ENCODE peak calls at places on chromosomes 7 and 10, in five cellular contexts. X is uterus, O is cardiac muscle cell, I is RWPE2, M is endothelial cell of umbilical vein. Q is an unnamed sample. For H3K36me3, the result is how much of the 10 kb centered on the place peaks cover.

GRCh38 chr7:130894146-130895005 is 160.4 kb upstream of the KLF14 start:
- DNase-seq in X (peak), O (no peak), I (peak), M (peak), Q (no peak)

GRCh38 chr10:93580824-93581223 is 14.4 kb downstream of the FFAR4 start:
- DNase-seq in X (no peak), O (no peak), I (no peak), M (no peak), Q (peak)

GRCh38 chr10:92965314-92965713 is 95.3 kb upstream of the CYP26C1 start:
- DNase-seq in X (no peak), O (peak), I (no peak), M (peak), Q (no peak)

GRCh38 chr10:124356706-124357582 is 61.8 kb downstream of the OAT start:
- DNase-seq in X (no peak), O (no peak), I (peak), M (no peak), Q (no peak)

GRCh38 chr7:100685049-100685605 is 8.9 kb downstream of the GIGYF1 start:
- DNase-seq in X (no peak), O (no peak), I (no peak), M (no peak), Q (no peak)

GRCh38 chr10:21502371-21502765 is 23.1 kb downstream of the SKIDA1 start:
- DNase-seq in X (no peak), O (no peak), I (no peak), M (no peak), Q (no peak)

GRCh38 chr10:104080762-104081161 is 4.9 kb downstream of the COL17A1 start:
- DNase-seq in X (no peak), O (peak), I (no peak), M (peak), Q (no peak)

GRCh38 chr7:80449841-80450240 is 62.0 kb downstream of the GNAT3 start:
- DNase-seq in X (no peak), O (no peak), I (no peak), M (no peak), Q (no peak)

GRCh38 chr10:119502618-119503155 is 39.8 kb downstream of the RGS10 start:
- DNase-seq in X (no peak), O (no peak), I (no peak), M (no peak), Q (no peak)

GRCh38 chr7:127654404-127655392 is 2.7 kb downstream of the SND1 start:
- DNase-seq in X (no peak), O (no peak), I (no peak), M (no peak), Q (no peak)

GRCh38 chr10:100553929-100554328 is 18.2 kb downstream of the HIF1AN start:
- DNase-seq in X (no peak), O (no peak), I (no peak), M (no peak), Q (no peak)

GRCh38 chr10:49610735-49611165 is 640 bp downstream of the SLC18A3 start:
- DNase-seq in X (no peak), O (peak), I (peak), M (no peak), Q (no peak)

GRCh38 chr7:35537067-35538023 is 157.6 kb downstream of the HERPUD2 start:
- DNase-seq in X (peak), O (peak), I (no peak), M (peak), Q (peak)

GRCh38 chr10:46516660-46517416 is 39.6 kb downstream of the GPRIN2 start:
- DNase-seq in X (peak), O (no peak), I (peak), M (peak), Q (peak)

GRCh38 chr7:134605978-134606923 is 40.4 kb upstream of the BPGM start:
- DNase-seq in X (peak), O (peak), I (no peak), M (peak), Q (peak)

GRCh38 chr7:114842551-114843065 is 79.3 kb upstream of the MDFIC start:
- DNase-seq in X (no peak), O (no peak), I (no peak), M (no peak), Q (no peak)

GRCh38 chr7:90244909-90245841 is at the start of gene CFAP69:
- DNase-seq in X (peak), O (peak), I (peak), M (peak), Q (peak)

GRCh38 chr7:140230517-140230861 is 53.7 kb upstream of the KDM7A start:
- DNase-seq in X (no peak), O (no peak), I (no peak), M (no peak), Q (no peak)

GRCh38 chr10:49844775-49845561 is 82.8 kb upstream of the OGDHL start:
- DNase-seq in X (no peak), O (no peak), I (no peak), M (peak), Q (no peak)

GRCh38 chr10:99457808-99458207 is 27.4 kb upstream of the GOT1 start:
- DNase-seq in X (no peak), O (no peak), I (no peak), M (no peak), Q (peak)

GRCh38 chr10:97515260-97515978 is 16.7 kb downstream of the UBTD1 start:
- DNase-seq in X (no peak), O (no peak), I (no peak), M (no peak), Q (no peak)

GRCh38 chr10:98067165-98067564 is 36.7 kb upstream of the CRTAC1 start:
- DNase-seq in X (no peak), O (no peak), I (no peak), M (no peak), Q (no peak)

GRCh38 chr7:51636503-51636902 is 319.9 kb upstream of the COBL start:
- DNase-seq in X (no peak), O (no peak), I (no peak), M (no peak), Q (no peak)

GRCh38 chr10:16186564-16186963 is 250.2 kb upstream of the PTER start:
- DNase-seq in X (no peak), O (no peak), I (no peak), M (no peak), Q (no peak)

GRCh38 chr10:81026597-81026996 is 488.9 kb downstream of the SH2D4B start:
- DNase-seq in X (no peak), O (no peak), I (no peak), M (no peak), Q (peak)

GRCh38 chr10:44054046-44054445 is 330.9 kb downstream of the CXCL12 start:
- DNase-seq in X (no peak), O (no peak), I (no peak), M (no peak), Q (no peak)

GRCh38 chr10:5910323-5911100 is 20.5 kb downstream of the FBH1 start:
- DNase-seq in X (no peak), O (no peak), I (no peak), M (no peak), Q (no peak)

GRCh38 chr10:6347391-6347951 is 144.7 kb downstream of the PFKFB3 start:
- DNase-seq in X (no peak), O (no peak), I (no peak), M (no peak), Q (no peak)

GRCh38 chr7:107387573-107388219 is 82.2 kb upstream of the GPR22 start:
- DNase-seq in X (peak), O (no peak), I (no peak), M (peak), Q (peak)

GRCh38 chr10:91247360-91248111 is 27.1 kb downstream of the PCGF5 start:
- DNase-seq in X (no peak), O (no peak), I (no peak), M (peak), Q (peak)

GRCh38 chr7:7519528-7519927 is 16.1 kb downstream of the COL28A1 start:
- DNase-seq in X (no peak), O (no peak), I (no peak), M (no peak), Q (no peak)

GRCh38 chr7:77288676-77289320 is 89.2 kb upstream of the FGL2 start:
- DNase-seq in X (no peak), O (no peak), I (no peak), M (peak), Q (no peak)

GRCh38 chr7:138837627-138838026 is 39.6 kb upstream of the ATP6V0A4 start:
- DNase-seq in X (no peak), O (no peak), I (no peak), M (peak), Q (no peak)

GRCh38 chr7:67738958-67739357 is 742.3 kb downstream of the TYW1 start:
- DNase-seq in X (peak), O (no peak), I (no peak), M (no peak), Q (no peak)

GRCh38 chr10:42691361-42692120 is 53.2 kb upstream of the ZNF33B start:
- DNase-seq in X (no peak), O (no peak), I (no peak), M (no peak), Q (no peak)

GRCh38 chr7:50610521-50611277 is 45.5 kb upstream of the DDC start:
- DNase-seq in X (no peak), O (no peak), I (no peak), M (peak), Q (peak)

GRCh38 chr10:59880976-59881510 is 25.3 kb downstream of the CCDC6 start:
- DNase-seq in X (no peak), O (no peak), I (no peak), M (no peak), Q (no peak)

GRCh38 chr7:6395898-6396582 is 51.7 kb downstream of the DAGLB start:
- DNase-seq in X (no peak), O (peak), I (no peak), M (no peak), Q (no peak)

GRCh38 chr10:133351408-133352318 is 4.5 kb downstream of the PRAP1 start:
- DNase-seq in X (no peak), O (no peak), I (no peak), M (no peak), Q (no peak)

GRCh38 chr10:133355266-133355665 is 2.6 kb downstream of the FUOM start:
- DNase-seq in X (no peak), O (no peak), I (no peak), M (no peak), Q (no peak)

GRCh38 chr10:133354672-133355240 is 3.1 kb downstream of the FUOM start:
- DNase-seq in X (no peak), O (no peak), I (no peak), M (no peak), Q (no peak)

GRCh38 chr10:133353988-133354605 is 3.7 kb downstream of the FUOM start:
- DNase-seq in X (no peak), O (no peak), I (no peak), M (no peak), Q (no peak)

GRCh38 chr10:133353202-133353959 is 4.4 kb downstream of the FUOM start:
- DNase-seq in X (no peak), O (no peak), I (no peak), M (no peak), Q (no peak)
- H3K27ac ChIP-seq in X (no peak), O (no peak), I (no peak), M (no peak), Q (no peak)

GRCh38 chr10:31851216-31851615 is 77.4 kb downstream of the ARHGAP12 start:
- DNase-seq in X (no peak), O (no peak), I (no peak), M (no peak), Q (no peak)
- H3K36me3 ChIP-seq in X (under half), O (under half), I (under half), M (under half), Q (under half)

DNA sequence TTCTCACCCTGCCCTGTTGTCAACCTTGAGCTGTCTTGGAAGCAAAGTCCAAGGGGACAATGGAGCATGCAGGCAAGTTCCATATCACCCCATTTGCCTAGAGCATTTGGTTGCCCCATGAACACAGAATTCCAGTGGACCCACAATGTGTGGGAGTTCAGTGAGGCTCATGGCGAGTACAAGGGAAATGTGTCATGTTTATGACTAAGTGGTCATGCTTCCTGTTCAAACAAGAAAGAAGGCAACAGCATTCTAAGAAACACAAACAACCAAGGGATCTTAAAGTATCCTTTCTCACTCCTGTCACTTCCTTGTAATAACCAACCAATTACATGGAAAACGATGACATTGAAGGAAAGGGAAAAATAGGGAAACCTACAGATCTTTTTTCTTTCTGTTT is 513.0 kb downstream of the INHBA start:
- DNase-seq in X (no peak), O (no peak), I (peak), M (peak), Q (peak)
- H3K27ac ChIP-seq in X (no peak), O (no peak), I (peak), M (peak), Q (peak)

GRCh38 chr10:79182763-79183467 is 114.1 kb downstream of the ZMIZ1 start:
- DNase-seq in X (peak), O (no peak), I (no peak), M (no peak), Q (no peak)
- H3K36me3 ChIP-seq in X (under half), O (under half), I (under half), M (under half), Q (under half)

DNA sequence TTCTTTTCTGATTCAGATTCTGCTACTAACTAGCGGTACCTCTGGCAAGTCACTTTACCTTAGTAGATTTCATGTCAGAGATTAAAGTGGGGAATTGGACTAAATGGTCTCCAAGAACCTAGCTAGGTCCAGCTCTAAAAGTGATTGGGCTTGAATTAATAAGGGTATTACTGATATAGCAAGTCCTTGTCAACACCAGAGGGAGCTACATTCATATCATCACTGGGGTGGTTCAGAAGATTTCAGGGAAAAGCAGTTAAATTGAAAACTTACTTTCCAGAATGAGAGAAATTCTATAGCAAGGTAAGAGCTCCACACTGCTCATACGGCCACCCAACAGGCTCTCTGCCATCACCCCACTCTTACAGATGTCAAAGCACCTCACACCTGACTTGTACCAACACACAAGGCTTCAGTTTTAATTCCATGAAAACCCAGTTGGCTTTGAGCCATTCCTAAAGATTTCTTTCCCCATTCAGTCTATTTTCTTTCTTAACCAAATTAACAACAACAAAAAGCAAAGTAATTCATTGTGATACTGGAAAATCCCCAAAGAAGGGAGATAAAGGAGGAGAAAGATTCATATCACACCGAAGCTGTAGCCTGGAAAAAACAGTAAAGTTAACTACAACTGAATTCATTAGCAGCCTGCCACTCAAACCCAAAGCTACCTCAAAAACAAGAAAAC is 38.0 kb upstream of the SPOCK2 start:
- DNase-seq in X (no peak), O (peak), I (no peak), M (peak), Q (peak)
- H3K27ac ChIP-seq in X (peak), O (no peak), I (no peak), M (no peak), Q (no peak)

GRCh38 chr10:13658256-13658655 is 71.5 kb downstream of the PRPF18 start:
- DNase-seq in X (no peak), O (no peak), I (no peak), M (no peak), Q (no peak)
- H3K36me3 ChIP-seq in X (under half), O (under half), I (under half), M (under half), Q (half or more)

DNA sequence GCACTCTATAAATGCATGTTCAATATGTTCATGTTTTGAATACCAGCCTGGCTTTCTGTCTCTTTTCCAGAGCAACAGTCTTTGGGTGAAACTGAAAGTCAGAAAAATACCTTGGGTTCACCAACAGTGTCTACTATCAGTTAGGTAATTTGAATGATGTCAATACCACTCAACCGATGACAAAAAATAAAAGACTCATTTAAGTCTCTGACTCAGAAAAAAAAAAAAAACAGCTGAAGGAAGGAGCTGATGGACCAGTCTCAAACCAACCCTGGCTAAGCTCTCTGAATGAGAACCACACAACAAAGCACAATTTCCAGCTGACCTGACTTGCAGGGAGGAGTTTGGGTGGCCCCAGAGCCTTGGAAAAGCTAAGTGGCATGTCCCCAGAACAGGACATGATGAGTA is 42.5 kb downstream of the ABLIM1 start:
- DNase-seq in X (no peak), O (no peak), I (no peak), M (no peak), Q (no peak)
- H3K27ac ChIP-seq in X (no peak), O (no peak), I (no peak), M (no peak), Q (no peak)

Q was measured in brain microvascular endothelial cell.